ENCODE peak calls at places on chromosomes 4 and X, in ten cellular contexts. S is tibial nerve, O is stomach, G is right lobe of liver, F is prostate gland, C is gastrocnemius medialis, X is HCT116, B is A549, D is transverse colon, V is heart left ventricle. L is an unnamed sample.

GRCh38 chr4:16608123-16608522 is 290.3 kb downstream of the LDB2 start:
- DNase-seq in S (no peak), O (no peak), G (no peak), F (no peak), C (no peak), X (no peak), B (no peak), D (no peak), V (no peak), L (no peak)

GRCh38 chr4:123257563-123257962 is 139.0 kb upstream of the SPRY1 start:
- DNase-seq in S (no peak), O (no peak), G (no peak), F (no peak), C (no peak), X (no peak), B (no peak), D (no peak), V (no peak), L (no peak)

GRCh38 chrX:85112270-85112669 is 108.6 kb downstream of the APOOL start:
- DNase-seq in S (no peak), O (no peak), G (no peak), F (no peak), C (no peak), X (no peak), B (no peak), D (peak), V (no peak), L (no peak)

GRCh38 chrX:70039758-70040157 is 10.0 kb downstream of the AWAT2 start:
- DNase-seq in S (no peak), O (no peak), G (no peak), F (no peak), C (no peak), X (no peak), B (no peak), D (no peak), V (no peak), L (no peak)

GRCh38 chr4:112075129-112075753 is 70.0 kb upstream of the FAM241A start:
- DNase-seq in S (no peak), O (no peak), G (no peak), F (peak), C (no peak), X (peak), B (peak), D (peak), V (no peak), L (no peak)

GRCh38 chrX:103520391-103520790 is 1.1 kb upstream of the RAB40A start:
- DNase-seq in S (no peak), O (no peak), G (no peak), F (no peak), C (no peak), X (no peak), B (no peak), D (no peak), V (no peak), L (no peak)

GRCh38 chr4:119835511-119835910 is 206.9 kb upstream of the PDE5A start:
- DNase-seq in S (no peak), O (no peak), G (no peak), F (no peak), C (no peak), X (no peak), B (no peak), D (no peak), V (no peak), L (no peak)

GRCh38 chr4:55358668-55359067 is 12.6 kb downstream of the SRD5A3 start:
- DNase-seq in S (no peak), O (no peak), G (no peak), F (no peak), C (no peak), X (peak), B (no peak), D (no peak), V (no peak), L (peak)

GRCh38 chrX:55624403-55624802 is 1.2 kb downstream of the FOXR2 start:
- DNase-seq in S (no peak), O (peak), G (no peak), F (no peak), C (no peak), X (no peak), B (peak), D (no peak), V (no peak), L (peak)

GRCh38 chr4:5158391-5158770 is 107.1 kb downstream of the STK32B start:
- DNase-seq in S (no peak), O (no peak), G (no peak), F (no peak), C (no peak), X (no peak), B (peak), D (no peak), V (no peak), L (no peak)

GRCh38 chr4:121675715-121676114 is 21.1 kb downstream of the ANXA5 start:
- DNase-seq in S (no peak), O (no peak), G (no peak), F (no peak), C (no peak), X (no peak), B (no peak), D (no peak), V (no peak), L (no peak)

GRCh38 chrX:54931107-54931506 is 10.5 kb downstream of the TRO start:
- DNase-seq in S (no peak), O (no peak), G (no peak), F (peak), C (no peak), X (no peak), B (no peak), D (no peak), V (no peak), L (no peak)

GRCh38 chrX:153778684-153779101 is 2.1 kb upstream of the SRPK3 start:
- DNase-seq in S (no peak), O (no peak), G (no peak), F (no peak), C (no peak), X (no peak), B (peak), D (no peak), V (peak), L (no peak)
- TF ChIP-seq CTCF in S (no peak), O (no peak), G (no peak), F (no peak), C (no peak), X (peak), B (no peak), D (no peak), V (no peak), L (no peak)

GRCh38 chr4:39542633-39543393 is 15.6 kb upstream of the UGDH start:
- DNase-seq in S (no peak), O (peak), G (no peak), F (no peak), C (no peak), X (no peak), B (peak), D (no peak), V (no peak), L (no peak)

GRCh38 chr4:39544580-39545315 is 17.5 kb upstream of the UGDH start:
- DNase-seq in S (no peak), O (no peak), G (no peak), F (no peak), C (no peak), X (no peak), B (no peak), D (no peak), V (no peak), L (no peak)

DNA sequence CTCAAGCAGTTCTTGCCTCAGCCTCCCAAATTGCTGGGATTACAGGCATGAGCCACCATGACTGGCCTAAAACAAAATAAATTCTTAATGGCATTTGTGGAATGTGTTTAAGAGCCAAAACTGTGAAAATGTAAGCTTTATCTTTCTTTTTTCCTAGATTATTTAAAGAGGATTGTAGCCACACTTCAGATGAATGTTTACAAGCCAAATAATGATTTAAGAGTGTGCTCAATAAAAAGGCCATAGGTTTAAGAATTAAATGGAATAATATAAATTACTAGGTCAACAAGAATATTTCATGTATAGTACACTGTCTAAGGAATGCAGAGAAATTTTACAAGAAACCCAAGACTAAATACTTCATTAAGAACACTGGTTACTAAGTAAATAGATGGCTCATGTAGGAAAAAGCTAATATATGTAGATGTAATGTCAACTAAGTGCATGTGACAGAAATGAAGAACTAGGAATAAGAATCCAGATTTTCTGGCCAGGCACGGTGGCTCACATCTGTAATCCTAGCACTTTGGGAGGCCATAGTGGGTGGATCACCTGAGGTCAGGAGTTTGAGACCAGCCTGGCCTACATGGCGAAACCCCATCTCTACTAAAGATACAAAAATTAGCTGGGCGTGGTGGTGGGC is 21.3 kb upstream of the UGDH start:
- DNase-seq in S (no peak), O (no peak), G (no peak), F (no peak), C (no peak), X (no peak), B (no peak), D (no peak), V (no peak), L (no peak)
- TF ChIP-seq POLR2A in S (no peak), O (no peak), G (no peak), F (no peak), C (no peak), X (no peak), B (no peak), D (no peak), V (no peak), L (no peak)

GRCh38 chr4:15479913-15480185 is 10.2 kb downstream of the CC2D2A start:
- DNase-seq in S (no peak), O (no peak), G (no peak), F (peak), C (no peak), X (no peak), B (no peak), D (no peak), V (no peak), L (no peak)
- H3K4me3 ChIP-seq in S (peak), O (peak), G (peak), F (peak), C (peak), X (peak), B (peak), D (peak), V (no peak), L (no peak)

DNA sequence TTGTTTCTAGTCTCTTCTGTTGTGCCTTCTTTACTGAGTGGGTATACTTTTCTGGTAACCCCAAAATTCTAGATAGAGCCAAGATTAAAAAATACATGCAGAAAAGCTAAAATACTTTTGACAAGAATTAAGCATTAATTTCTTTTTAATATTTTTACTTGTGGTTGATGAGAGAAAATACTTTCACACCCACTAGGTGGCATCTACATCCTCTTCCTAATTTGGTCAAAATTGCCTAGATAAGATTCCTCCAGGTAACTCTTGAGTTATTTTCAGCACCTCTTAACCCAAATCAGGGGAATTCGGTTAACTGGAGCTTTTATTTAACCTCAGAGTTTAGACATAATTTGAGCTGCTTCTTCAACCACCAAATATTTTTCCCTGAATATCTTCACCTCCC is 28.4 kb upstream of the COX7B2 start:
- DNase-seq in S (no peak), O (no peak), G (no peak), F (no peak), C (no peak), X (no peak), B (no peak), D (no peak), V (no peak), L (no peak)
- TF ChIP-seq CTCF in S (no peak), O (no peak), G (no peak), F (no peak), C (no peak), X (no peak), B (no peak), D (no peak), V (peak), L (no peak)

DNA sequence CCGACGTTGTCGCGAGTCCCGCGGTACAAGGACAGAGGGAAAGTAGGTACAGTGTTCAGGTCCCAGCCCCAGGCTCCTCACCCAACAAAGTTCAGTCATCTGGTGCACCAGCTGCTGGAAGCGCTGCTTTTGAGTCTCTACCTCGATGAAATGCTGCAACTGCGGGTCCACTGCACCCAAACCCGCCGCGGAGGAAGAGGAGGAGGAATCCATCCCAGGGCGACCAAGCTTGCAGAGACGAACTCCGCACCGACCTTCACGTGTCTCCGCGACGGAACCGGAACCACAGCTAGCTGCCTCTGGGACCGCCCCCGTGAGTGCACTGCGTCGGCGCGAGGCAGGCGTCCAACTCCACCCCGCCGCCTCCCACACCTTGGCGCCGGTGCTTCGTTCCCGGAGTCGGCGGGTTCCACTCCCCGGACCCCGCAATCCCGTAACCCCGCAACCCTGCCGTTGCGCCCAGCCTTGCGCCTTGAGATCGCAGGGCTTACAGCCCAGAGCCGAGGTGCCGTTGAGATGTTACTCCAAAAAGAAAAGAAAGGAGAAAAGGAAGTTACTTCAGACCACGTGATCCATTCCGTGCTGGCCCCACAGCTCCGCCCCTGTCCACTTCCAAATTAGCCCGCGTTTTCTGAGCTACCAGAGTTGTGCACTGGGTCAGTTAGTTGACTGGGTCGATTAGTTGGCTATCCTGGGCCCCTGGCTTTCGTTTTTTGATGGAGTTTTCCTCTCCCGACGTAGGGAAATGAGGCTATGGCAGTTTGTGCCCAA is at the start of gene TIMM8A:
- DNase-seq in S (peak), O (peak), G (peak), F (peak), C (peak), X (peak), B (peak), D (peak), V (peak), L (peak)
- TF ChIP-seq POLR2A in S (peak), O (no peak), G (peak), F (peak), C (peak), X (no peak), B (peak), D (peak), V (no peak), L (peak)

GRCh38 chr4:150582101-150582565 is at the start of gene MAB21L2:
- DNase-seq in S (no peak), O (no peak), G (no peak), F (no peak), C (no peak), X (no peak), B (no peak), D (no peak), V (no peak), L (no peak)
- H3K4me3 ChIP-seq in S (peak), O (peak), G (peak), F (no peak), C (peak), X (no peak), B (no peak), D (peak), V (peak), L (no peak)

DNA sequence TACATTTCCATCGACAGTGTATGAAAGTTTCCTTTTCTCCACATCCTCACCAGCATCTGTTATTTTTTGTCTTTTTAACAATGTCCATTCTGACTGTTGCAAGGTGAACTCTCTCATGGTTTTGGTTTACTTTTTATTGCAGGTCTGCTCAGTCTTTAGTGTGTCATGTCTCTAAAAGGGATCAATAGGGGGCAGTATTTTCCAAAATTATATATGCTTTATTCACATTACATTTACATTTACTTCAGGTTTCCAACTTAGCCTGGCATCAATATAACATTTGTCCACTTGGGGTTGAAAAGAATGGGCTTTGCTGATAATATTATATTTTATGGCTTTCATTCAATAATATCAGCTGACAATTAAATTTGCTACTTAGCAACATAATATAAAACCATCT is 265.0 kb upstream of the SLITRK2 start:
- DNase-seq in S (no peak), O (no peak), G (no peak), F (no peak), C (no peak), X (no peak), B (no peak), D (no peak), V (no peak), L (no peak)
- TF ChIP-seq CTCF in S (no peak), O (no peak), G (no peak), F (no peak), C (no peak), X (no peak), B (no peak), D (no peak), V (no peak), L (no peak)

GRCh38 chr4:78057600-78058560 is 757 bp downstream of the FRAS1 start:
- DNase-seq in S (peak), O (peak), G (peak), F (peak), C (peak), X (no peak), B (peak), D (peak), V (peak), L (peak)
- TF ChIP-seq POLR2A in S (no peak), O (no peak), G (no peak), F (no peak), C (no peak), X (no peak), B (no peak), D (no peak), V (no peak), L (no peak)

DNA sequence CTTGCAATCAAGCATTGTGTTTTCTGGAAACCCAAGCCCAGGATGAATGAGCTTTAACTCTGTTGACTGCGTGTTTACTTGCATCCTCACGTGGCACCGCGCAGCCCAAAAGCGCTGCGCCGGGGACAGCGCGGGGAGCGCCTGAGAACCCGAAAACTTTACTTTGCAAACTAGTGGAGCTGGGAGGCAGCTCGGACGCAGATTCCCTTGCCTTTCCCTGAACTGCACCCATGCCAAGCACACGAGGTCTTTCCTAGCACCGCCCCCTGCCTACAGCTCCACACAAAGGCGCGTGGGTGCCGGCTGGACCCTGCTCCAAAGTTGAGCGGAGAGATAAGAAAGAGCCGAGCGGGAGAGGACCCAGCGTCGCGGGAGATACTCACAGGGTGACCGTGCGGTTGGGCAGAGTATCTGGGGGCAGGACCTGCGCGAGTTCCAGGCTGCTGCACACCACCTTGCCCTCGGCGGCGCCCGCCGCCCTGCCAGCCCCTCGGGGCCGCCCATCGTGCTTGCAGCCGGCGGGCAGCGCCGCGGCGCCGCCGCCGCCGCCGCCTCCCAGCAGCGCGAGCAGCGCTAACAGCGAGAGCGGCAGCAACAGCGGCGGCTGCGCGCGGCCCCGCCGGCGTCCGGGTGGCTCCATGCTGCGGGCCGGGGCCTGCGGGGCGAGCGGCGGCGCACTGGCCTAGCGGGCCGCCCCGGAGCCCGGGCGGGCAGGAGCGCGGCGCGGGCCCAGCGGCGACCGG is 550 bp downstream of the ADGRA3 start:
- DNase-seq in S (peak), O (peak), G (peak), F (peak), C (peak), X (no peak), B (peak), D (peak), V (peak), L (peak)
- H3K4me3 ChIP-seq in S (peak), O (peak), G (peak), F (peak), C (peak), X (peak), B (peak), D (peak), V (peak), L (peak)

GRCh38 chrX:14095702-14096101 is 66.0 kb upstream of the GEMIN8 start:
- DNase-seq in S (no peak), O (peak), G (no peak), F (no peak), C (no peak), X (peak), B (peak), D (peak), V (no peak), L (peak)
- TF ChIP-seq CTCF in S (peak), O (peak), G (peak), F (no peak), C (no peak), X (peak), B (peak), D (peak), V (peak), L (peak)